ENCODE peak calls at places on chromosome 6, in seven cellular contexts. One of them, this sample, is unnamed.

GRCh38 chr6:44004625-44005506 is 122.4 kb downstream of the MRPL14 start:
- DNase-seq in MM.1S: no peak
- DNase-seq in GM23248: peak; percentile 35
- DNase-seq in neural progenitor cell: no peak
- DNase-seq in HCT116: no peak
- DNase-seq in hepatocyte: no peak
- DNase-seq in PC-3: peak; percentile 29
- DNase-seq in this sample: no peak

GRCh38 chr6:11251553-11252358 is 19.3 kb upstream of the NEDD9 start:
- DNase-seq in MM.1S: no peak
- DNase-seq in GM23248: peak; percentile 79
- DNase-seq in neural progenitor cell: no peak
- DNase-seq in HCT116: no peak
- DNase-seq in hepatocyte: peak; percentile 35
- DNase-seq in PC-3: peak; percentile 86
- DNase-seq in this sample: no peak

GRCh38 chr6:3211681-3212080 is 15.8 kb downstream of the TUBB2B start:
- DNase-seq in MM.1S: no peak
- DNase-seq in GM23248: peak; percentile 57
- DNase-seq in neural progenitor cell: no peak
- DNase-seq in HCT116: no peak
- DNase-seq in hepatocyte: no peak
- DNase-seq in PC-3: no peak
- DNase-seq in this sample: no peak

GRCh38 chr6:135358251-135358821 is 139.2 kb downstream of the AHI1 start:
- DNase-seq in MM.1S: no peak
- DNase-seq in GM23248: peak; percentile 96
- DNase-seq in neural progenitor cell: no peak
- DNase-seq in HCT116: no peak
- DNase-seq in hepatocyte: no peak
- DNase-seq in PC-3: peak; percentile 68
- DNase-seq in this sample: no peak

GRCh38 chr6:125986956-125987617 is 747 bp downstream of the TRMT11 start:
- DNase-seq in MM.1S: peak; percentile 32
- DNase-seq in GM23248: peak; percentile 44
- DNase-seq in neural progenitor cell: no peak
- DNase-seq in HCT116: peak; percentile 21
- DNase-seq in hepatocyte: peak; percentile 45
- DNase-seq in PC-3: peak; percentile 19
- DNase-seq in this sample: peak; percentile 28

GRCh38 chr6:44001318-44001868 is 125.9 kb downstream of the MRPL14 start:
- DNase-seq in MM.1S: no peak
- DNase-seq in GM23248: peak; percentile 49
- DNase-seq in neural progenitor cell: peak; percentile 76
- DNase-seq in HCT116: peak; percentile 54
- DNase-seq in hepatocyte: peak; percentile 52
- DNase-seq in PC-3: no peak
- DNase-seq in this sample: peak; percentile 85

GRCh38 chr6:46014511-46015118 is 1.0 kb downstream of the CLIC5 start:
- DNase-seq in MM.1S: no peak
- DNase-seq in GM23248: no peak
- DNase-seq in neural progenitor cell: peak; percentile 65
- DNase-seq in HCT116: no peak
- DNase-seq in hepatocyte: peak; percentile 49
- DNase-seq in PC-3: no peak
- DNase-seq in this sample: peak; percentile 71

GRCh38 chr6:31321820-31322219 is 35.2 kb downstream of the HLA-B start:
- DNase-seq in MM.1S: no peak
- DNase-seq in GM23248: no peak
- DNase-seq in neural progenitor cell: peak; percentile 43
- DNase-seq in HCT116: no peak
- DNase-seq in hepatocyte: no peak
- DNase-seq in PC-3: peak; percentile 18
- DNase-seq in this sample: peak; percentile 70

GRCh38 chr6:108621117-108621516 is 60.4 kb downstream of the FOXO3 start:
- DNase-seq in MM.1S: no peak
- DNase-seq in GM23248: peak; percentile 97
- DNase-seq in neural progenitor cell: no peak
- DNase-seq in HCT116: peak; percentile 23
- DNase-seq in hepatocyte: no peak
- DNase-seq in PC-3: peak; percentile 45
- DNase-seq in this sample: no peak

GRCh38 chr6:44076366-44077200 is 50.7 kb downstream of the MRPL14 start:
- DNase-seq in MM.1S: no peak
- DNase-seq in GM23248: peak; percentile 51
- DNase-seq in neural progenitor cell: peak; percentile 73
- DNase-seq in HCT116: no peak
- DNase-seq in hepatocyte: peak; percentile 81
- DNase-seq in PC-3: no peak
- DNase-seq in this sample: peak; percentile 41

GRCh38 chr6:37783025-37783825 is 36.3 kb upstream of the ZFAND3 start:
- DNase-seq in MM.1S: no peak
- DNase-seq in GM23248: peak; percentile 63
- DNase-seq in neural progenitor cell: peak; percentile 42
- DNase-seq in HCT116: no peak
- DNase-seq in hepatocyte: peak; percentile 35
- DNase-seq in PC-3: peak; percentile 28
- DNase-seq in this sample: peak; percentile 82

GRCh38 chr6:170271771-170272314 is 19.0 kb downstream of the DLL1 start:
- DNase-seq in MM.1S: peak; percentile 61
- DNase-seq in GM23248: no peak
- DNase-seq in neural progenitor cell: no peak
- DNase-seq in HCT116: no peak
- DNase-seq in hepatocyte: no peak
- DNase-seq in PC-3: no peak
- DNase-seq in this sample: no peak

GRCh38 chr6:17705778-17706579 is 746 bp downstream of the NUP153 start:
- DNase-seq in MM.1S: peak; percentile 91
- DNase-seq in GM23248: peak; percentile 77
- DNase-seq in neural progenitor cell: peak; percentile 86
- DNase-seq in HCT116: no peak
- DNase-seq in hepatocyte: peak; percentile 75
- DNase-seq in PC-3: peak; percentile 65
- DNase-seq in this sample: peak; percentile 74

GRCh38 chr6:19342616-19343015 is 494.6 kb upstream of the ID4 start:
- DNase-seq in MM.1S: no peak
- DNase-seq in GM23248: peak; percentile 42
- DNase-seq in neural progenitor cell: no peak
- DNase-seq in HCT116: no peak
- DNase-seq in hepatocyte: no peak
- DNase-seq in PC-3: peak; percentile 17
- DNase-seq in this sample: no peak

GRCh38 chr6:28531479-28532128 is 5.9 kb downstream of the GPX5 start:
- DNase-seq in MM.1S: no peak
- DNase-seq in GM23248: no peak
- DNase-seq in neural progenitor cell: peak; percentile 38
- DNase-seq in HCT116: no peak
- DNase-seq in hepatocyte: no peak
- DNase-seq in PC-3: peak; percentile 14
- DNase-seq in this sample: peak; percentile 85

GRCh38 chr6:76984572-76984971 is 478.7 kb downstream of the HTR1B start:
- DNase-seq in MM.1S: no peak
- DNase-seq in GM23248: peak; percentile 1
- DNase-seq in neural progenitor cell: no peak
- DNase-seq in HCT116: no peak
- DNase-seq in hepatocyte: no peak
- DNase-seq in PC-3: peak; percentile 7
- DNase-seq in this sample: no peak

GRCh38 chr6:49462071-49462470 is 982 bp downstream of the MMUT start:
- DNase-seq in MM.1S: no peak
- DNase-seq in GM23248: peak; percentile 61
- DNase-seq in neural progenitor cell: no peak
- DNase-seq in HCT116: no peak
- DNase-seq in hepatocyte: no peak
- DNase-seq in PC-3: peak; percentile 14
- DNase-seq in this sample: no peak

GRCh38 chr6:36443951-36444428 is 1.2 kb downstream of the KCTD20 start:
- DNase-seq in MM.1S: peak; percentile 39
- DNase-seq in GM23248: peak; percentile 46
- DNase-seq in neural progenitor cell: peak; percentile 48
- DNase-seq in HCT116: peak; percentile 32
- DNase-seq in hepatocyte: peak; percentile 33
- DNase-seq in PC-3: peak; percentile 57
- DNase-seq in this sample: peak; percentile 79

GRCh38 chr6:80733645-80734044 is 627.2 kb downstream of the BCKDHB start:
- DNase-seq in MM.1S: no peak
- DNase-seq in GM23248: peak; percentile 5
- DNase-seq in neural progenitor cell: no peak
- DNase-seq in HCT116: no peak
- DNase-seq in hepatocyte: no peak
- DNase-seq in PC-3: no peak
- DNase-seq in this sample: no peak

GRCh38 chr6:166691741-166692140 is 64.7 kb upstream of the RPS6KA2 start:
- DNase-seq in MM.1S: no peak
- DNase-seq in GM23248: no peak
- DNase-seq in neural progenitor cell: no peak
- DNase-seq in HCT116: no peak
- DNase-seq in hepatocyte: no peak
- DNase-seq in PC-3: no peak
- DNase-seq in this sample: no peak

GRCh38 chr6:117613920-117614535 is 11.7 kb upstream of the GOPC start:
- DNase-seq in MM.1S: no peak
- DNase-seq in GM23248: peak; percentile 65
- DNase-seq in neural progenitor cell: peak; percentile 13
- DNase-seq in HCT116: no peak
- DNase-seq in hepatocyte: no peak
- DNase-seq in PC-3: no peak
- DNase-seq in this sample: peak; percentile 42

GRCh38 chr6:157278171-157278570 is 45.1 kb downstream of the TMEM242 start:
- DNase-seq in MM.1S: no peak
- DNase-seq in GM23248: no peak
- DNase-seq in neural progenitor cell: no peak
- DNase-seq in HCT116: no peak
- DNase-seq in hepatocyte: no peak
- DNase-seq in PC-3: no peak
- DNase-seq in this sample: no peak

GRCh38 chr6:108635505-108636226 is 74.9 kb downstream of the FOXO3 start:
- DNase-seq in MM.1S: peak; percentile 57
- DNase-seq in GM23248: no peak
- DNase-seq in neural progenitor cell: peak; percentile 36
- DNase-seq in HCT116: no peak
- DNase-seq in hepatocyte: no peak
- DNase-seq in PC-3: no peak
- DNase-seq in this sample: no peak

GRCh38 chr6:18323935-18324707 is 59.8 kb upstream of the DEK start:
- DNase-seq in MM.1S: peak; percentile 45
- DNase-seq in GM23248: peak; percentile 72
- DNase-seq in neural progenitor cell: peak; percentile 72
- DNase-seq in HCT116: peak; percentile 35
- DNase-seq in hepatocyte: peak; percentile 77
- DNase-seq in PC-3: peak; percentile 78
- DNase-seq in this sample: peak; percentile 83

GRCh38 chr6:16733085-16733484 is 28.2 kb downstream of the ATXN1 start:
- DNase-seq in MM.1S: no peak
- DNase-seq in GM23248: no peak
- DNase-seq in neural progenitor cell: no peak
- DNase-seq in HCT116: no peak
- DNase-seq in hepatocyte: no peak
- DNase-seq in PC-3: no peak
- DNase-seq in this sample: no peak

GRCh38 chr6:3318226-3318625 is 59.5 kb downstream of the PSMG4 start:
- DNase-seq in MM.1S: no peak
- DNase-seq in GM23248: no peak
- DNase-seq in neural progenitor cell: no peak
- DNase-seq in HCT116: no peak
- DNase-seq in hepatocyte: no peak
- DNase-seq in PC-3: no peak
- DNase-seq in this sample: no peak

GRCh38 chr6:27865952-27866369 is 46.2 kb downstream of the OR2B2 start:
- DNase-seq in MM.1S: peak; percentile 55
- DNase-seq in GM23248: peak; percentile 49
- DNase-seq in neural progenitor cell: peak; percentile 58
- DNase-seq in HCT116: no peak
- DNase-seq in hepatocyte: peak; percentile 16
- DNase-seq in PC-3: peak; percentile 23
- DNase-seq in this sample: peak; percentile 67

GRCh38 chr6:68575765-68576439 is 59.2 kb upstream of the ADGRB3 start:
- DNase-seq in MM.1S: peak; percentile 75
- DNase-seq in GM23248: no peak
- DNase-seq in neural progenitor cell: peak; percentile 63
- DNase-seq in HCT116: no peak
- DNase-seq in hepatocyte: peak; percentile 50
- DNase-seq in PC-3: peak; percentile 33
- DNase-seq in this sample: peak; percentile 80

GRCh38 chr6:17836298-17836697 is 129.6 kb upstream of the NUP153 start:
- DNase-seq in MM.1S: no peak
- DNase-seq in GM23248: no peak
- DNase-seq in neural progenitor cell: no peak
- DNase-seq in HCT116: no peak
- DNase-seq in hepatocyte: no peak
- DNase-seq in PC-3: no peak
- DNase-seq in this sample: no peak

GRCh38 chr6:100456178-100456880 is 8.4 kb downstream of the SIM1 start:
- DNase-seq in MM.1S: no peak
- DNase-seq in GM23248: no peak
- DNase-seq in neural progenitor cell: peak; percentile 72
- DNase-seq in HCT116: no peak
- DNase-seq in hepatocyte: no peak
- DNase-seq in PC-3: no peak
- DNase-seq in this sample: peak; percentile 46
- TF ChIP-seq EZH2 in MM.1S: no peak
- TF ChIP-seq EZH2 in GM23248: no peak
- TF ChIP-seq EZH2 in neural progenitor cell: peak; percentile 53
- TF ChIP-seq EZH2 in HCT116: no peak
- TF ChIP-seq EZH2 in hepatocyte: peak; percentile 74
- TF ChIP-seq EZH2 in PC-3: no peak
- TF ChIP-seq EZH2 in this sample: peak; percentile 92

GRCh38 chr6:169045486-169045885 is 208.2 kb downstream of the THBS2 start:
- DNase-seq in MM.1S: peak; percentile 53
- DNase-seq in GM23248: peak; percentile 7
- DNase-seq in neural progenitor cell: no peak
- DNase-seq in HCT116: no peak
- DNase-seq in hepatocyte: no peak
- DNase-seq in PC-3: peak; percentile 6
- DNase-seq in this sample: no peak
- TF ChIP-seq EZH2phosphoT487 in MM.1S: no peak
- TF ChIP-seq EZH2phosphoT487 in GM23248: no peak
- TF ChIP-seq EZH2phosphoT487 in neural progenitor cell: no peak
- TF ChIP-seq EZH2phosphoT487 in HCT116: no peak
- TF ChIP-seq EZH2phosphoT487 in hepatocyte: no peak
- TF ChIP-seq EZH2phosphoT487 in PC-3: no peak
- TF ChIP-seq EZH2phosphoT487 in this sample: no peak

GRCh38 chr6:138107078-138107751 is at the start of gene PERP:
- DNase-seq in MM.1S: peak; percentile 74
- DNase-seq in GM23248: peak; percentile 89
- DNase-seq in neural progenitor cell: peak; percentile 79
- DNase-seq in HCT116: peak; percentile 57
- DNase-seq in hepatocyte: peak; percentile 93
- DNase-seq in PC-3: peak; percentile 86
- DNase-seq in this sample: peak; percentile 66
- TF ChIP-seq EZH2 in MM.1S: no peak
- TF ChIP-seq EZH2 in GM23248: no peak
- TF ChIP-seq EZH2 in neural progenitor cell: peak; percentile 59
- TF ChIP-seq EZH2 in HCT116: no peak
- TF ChIP-seq EZH2 in hepatocyte: peak; percentile 4
- TF ChIP-seq EZH2 in PC-3: no peak
- TF ChIP-seq EZH2 in this sample: no peak

GRCh38 chr6:82000551-82000950 is 247.0 kb downstream of the IBTK start:
- DNase-seq in MM.1S: no peak
- DNase-seq in GM23248: no peak
- DNase-seq in neural progenitor cell: no peak
- DNase-seq in HCT116: no peak
- DNase-seq in hepatocyte: no peak
- DNase-seq in PC-3: no peak
- DNase-seq in this sample: no peak

GRCh38 chr6:82006027-82006738 is 241.4 kb downstream of the IBTK start:
- DNase-seq in MM.1S: peak; percentile 56
- DNase-seq in GM23248: peak; percentile 73
- DNase-seq in neural progenitor cell: peak; percentile 44
- DNase-seq in HCT116: no peak
- DNase-seq in hepatocyte: peak; percentile 43
- DNase-seq in PC-3: peak; percentile 64
- DNase-seq in this sample: peak; percentile 63
- TF ChIP-seq EZH2phosphoT487 in MM.1S: no peak
- TF ChIP-seq EZH2phosphoT487 in GM23248: no peak
- TF ChIP-seq EZH2phosphoT487 in neural progenitor cell: no peak
- TF ChIP-seq EZH2phosphoT487 in HCT116: no peak
- TF ChIP-seq EZH2phosphoT487 in hepatocyte: no peak
- TF ChIP-seq EZH2phosphoT487 in PC-3: no peak
- TF ChIP-seq EZH2phosphoT487 in this sample: no peak

This sample was measured in GM23338.